ENCODE peak calls at places on chromosomes 2 and 18, in five cellular contexts. One of them, this sample, is unnamed.

GRCh38 chr18:48367557-48367956 is 41.6 kb downstream of the ZBTB7C start:
- DNase-seq in 8988T: no peak
- DNase-seq in breast epithelium: no peak
- DNase-seq in skeletal muscle cell: no peak
- DNase-seq in neural crest cell: no peak
- DNase-seq in this sample: no peak

GRCh38 chr2:152497481-152498052 is 162.6 kb downstream of the FMNL2 start:
- DNase-seq in 8988T: no peak
- DNase-seq in breast epithelium: no peak
- DNase-seq in skeletal muscle cell: no peak
- DNase-seq in neural crest cell: no peak
- DNase-seq in this sample: no peak

GRCh38 chr2:130796280-130796679 is 40.4 kb upstream of the ARHGEF4 start:
- DNase-seq in 8988T: no peak
- DNase-seq in breast epithelium: no peak
- DNase-seq in skeletal muscle cell: no peak
- DNase-seq in neural crest cell: no peak
- DNase-seq in this sample: no peak

GRCh38 chr2:156864753-156865152 is 392.8 kb upstream of the GALNT5 start:
- DNase-seq in 8988T: no peak
- DNase-seq in breast epithelium: no peak
- DNase-seq in skeletal muscle cell: no peak
- DNase-seq in neural crest cell: no peak
- DNase-seq in this sample: no peak

GRCh38 chr2:202141319-202141947 is 68.4 kb downstream of the KIAA2012 start:
- DNase-seq in 8988T: no peak
- DNase-seq in breast epithelium: no peak
- DNase-seq in skeletal muscle cell: no peak
- DNase-seq in neural crest cell: no peak
- DNase-seq in this sample: no peak

GRCh38 chr2:220891405-220891804 is 680.7 kb downstream of the EPHA4 start:
- DNase-seq in 8988T: peak; percentile 35
- DNase-seq in breast epithelium: no peak
- DNase-seq in skeletal muscle cell: peak; percentile 60
- DNase-seq in neural crest cell: no peak
- DNase-seq in this sample: no peak

GRCh38 chr2:185857676-185858075 is 119.1 kb downstream of the FSIP2 start:
- DNase-seq in 8988T: no peak
- DNase-seq in breast epithelium: no peak
- DNase-seq in skeletal muscle cell: peak; percentile 64
- DNase-seq in neural crest cell: no peak
- DNase-seq in this sample: no peak

GRCh38 chr18:62448426-62448825 is 74.4 kb upstream of the ZCCHC2 start:
- DNase-seq in 8988T: no peak
- DNase-seq in breast epithelium: no peak
- DNase-seq in skeletal muscle cell: no peak
- DNase-seq in neural crest cell: no peak
- DNase-seq in this sample: no peak

GRCh38 chr2:40332096-40332826 is 119.6 kb downstream of the SLC8A1 start:
- DNase-seq in 8988T: no peak
- DNase-seq in breast epithelium: no peak
- DNase-seq in skeletal muscle cell: peak; percentile 69
- DNase-seq in neural crest cell: no peak
- DNase-seq in this sample: no peak

GRCh38 chr2:10558281-10559030 is 110.3 kb upstream of the ODC1 start:
- DNase-seq in 8988T: no peak
- DNase-seq in breast epithelium: no peak
- DNase-seq in skeletal muscle cell: no peak
- DNase-seq in neural crest cell: no peak
- DNase-seq in this sample: no peak

GRCh38 chr2:156339110-156339847 is 6.8 kb upstream of the NR4A2 start:
- DNase-seq in 8988T: no peak
- DNase-seq in breast epithelium: no peak
- DNase-seq in skeletal muscle cell: no peak
- DNase-seq in neural crest cell: no peak
- DNase-seq in this sample: no peak

GRCh38 chr2:20540587-20541304 is 93.9 kb downstream of the RHOB start:
- DNase-seq in 8988T: no peak
- DNase-seq in breast epithelium: no peak
- DNase-seq in skeletal muscle cell: no peak
- DNase-seq in neural crest cell: no peak
- DNase-seq in this sample: no peak

GRCh38 chr2:118403658-118404451 is 315.6 kb downstream of the INSIG2 start:
- DNase-seq in 8988T: no peak
- DNase-seq in breast epithelium: no peak
- DNase-seq in skeletal muscle cell: no peak
- DNase-seq in neural crest cell: no peak
- DNase-seq in this sample: no peak

GRCh38 chr2:69012310-69013122 is 463 bp upstream of the ANTXR1 start:
- DNase-seq in 8988T: no peak
- DNase-seq in breast epithelium: peak; percentile 35
- DNase-seq in skeletal muscle cell: no peak
- DNase-seq in neural crest cell: peak; percentile 65
- DNase-seq in this sample: peak; percentile 44

GRCh38 chr2:120352701-120353590 is 7.0 kb downstream of the INHBB start:
- DNase-seq in 8988T: no peak
- DNase-seq in breast epithelium: no peak
- DNase-seq in skeletal muscle cell: no peak
- DNase-seq in neural crest cell: no peak
- DNase-seq in this sample: no peak

GRCh38 chr2:230899287-230899686 is 25.8 kb downstream of the GPR55 start:
- DNase-seq in 8988T: no peak
- DNase-seq in breast epithelium: no peak
- DNase-seq in skeletal muscle cell: no peak
- DNase-seq in neural crest cell: no peak
- DNase-seq in this sample: no peak

GRCh38 chr2:42588158-42588557 is 19.7 kb downstream of the MTA3 start:
- DNase-seq in 8988T: no peak
- DNase-seq in breast epithelium: no peak
- DNase-seq in skeletal muscle cell: no peak
- DNase-seq in neural crest cell: no peak
- DNase-seq in this sample: no peak

GRCh38 chr18:8609711-8610441 is 639 bp downstream of the RAB12 start:
- DNase-seq in 8988T: peak; percentile 25
- DNase-seq in breast epithelium: no peak
- DNase-seq in skeletal muscle cell: no peak
- DNase-seq in neural crest cell: peak; percentile 10
- DNase-seq in this sample: no peak

GRCh38 chr2:8927510-8928456 is 75.7 kb downstream of the MBOAT2 start:
- DNase-seq in 8988T: no peak
- DNase-seq in breast epithelium: no peak
- DNase-seq in skeletal muscle cell: no peak
- DNase-seq in neural crest cell: no peak
- DNase-seq in this sample: no peak

GRCh38 chr2:15943914-15944313 is 3.6 kb downstream of the MYCN start:
- DNase-seq in 8988T: peak; percentile 39
- DNase-seq in breast epithelium: no peak
- DNase-seq in skeletal muscle cell: peak; percentile 13
- DNase-seq in neural crest cell: no peak
- DNase-seq in this sample: no peak

GRCh38 chr18:77423468-77423867 is 173.8 kb downstream of the GALR1 start:
- DNase-seq in 8988T: no peak
- DNase-seq in breast epithelium: no peak
- DNase-seq in skeletal muscle cell: no peak
- DNase-seq in neural crest cell: no peak
- DNase-seq in this sample: no peak

GRCh38 chr18:59298871-59299270 is 19.6 kb downstream of the CPLX4 start:
- DNase-seq in 8988T: no peak
- DNase-seq in breast epithelium: no peak
- DNase-seq in skeletal muscle cell: no peak
- DNase-seq in neural crest cell: no peak
- DNase-seq in this sample: no peak